ENCODE peak calls at places on chromosomes 7 and 10, in four cellular contexts. P is left ventricle myocardium inferior, D is right lobe of liver, A is endothelial cell. C is an unnamed sample.

GRCh38 chr7:131143869-131144268 is 183.8 kb upstream of the MKLN1 start:
- DNase-seq in A (no peak), P (no peak), D (no peak), C (no peak)

GRCh38 chr7:129367700-129368388 is 66.4 kb upstream of the STRIP2 start:
- DNase-seq in P (peak; percentile 58), A (peak; percentile 75), D (peak; percentile 70), C (peak; percentile 74)

GRCh38 chr7:143934526-143935340 is at the start of gene OR2F2:
- DNase-seq in A (no peak), P (no peak), D (no peak), C (no peak)

GRCh38 chr10:119701861-119702260 is 24.0 kb upstream of the INPP5F start:
- DNase-seq in A (no peak), P (no peak), D (no peak), C (no peak)

GRCh38 chr7:32043688-32044087 is 26.5 kb downstream of the PDE1C start:
- DNase-seq in D (no peak), A (no peak), P (no peak), C (no peak)

GRCh38 chr10:113053881-113054280 is 103.8 kb downstream of the TCF7L2 start:
- DNase-seq in D (no peak), P (no peak), A (peak; percentile 55), C (no peak)

GRCh38 chr7:2570021-2570420 is 11.2 kb downstream of the IQCE start:
- DNase-seq in A (no peak), P (no peak), D (peak; percentile 38), C (no peak)

GRCh38 chr7:31104361-31105255 is 52.5 kb downstream of the ADCYAP1R1 start:
- DNase-seq in A (no peak), D (no peak), P (no peak), C (no peak)

GRCh38 chr10:132164801-132165278 is 21.9 kb upstream of the DPYSL4 start:
- DNase-seq in P (no peak), A (no peak), D (peak; percentile 48), C (no peak)

DNA sequence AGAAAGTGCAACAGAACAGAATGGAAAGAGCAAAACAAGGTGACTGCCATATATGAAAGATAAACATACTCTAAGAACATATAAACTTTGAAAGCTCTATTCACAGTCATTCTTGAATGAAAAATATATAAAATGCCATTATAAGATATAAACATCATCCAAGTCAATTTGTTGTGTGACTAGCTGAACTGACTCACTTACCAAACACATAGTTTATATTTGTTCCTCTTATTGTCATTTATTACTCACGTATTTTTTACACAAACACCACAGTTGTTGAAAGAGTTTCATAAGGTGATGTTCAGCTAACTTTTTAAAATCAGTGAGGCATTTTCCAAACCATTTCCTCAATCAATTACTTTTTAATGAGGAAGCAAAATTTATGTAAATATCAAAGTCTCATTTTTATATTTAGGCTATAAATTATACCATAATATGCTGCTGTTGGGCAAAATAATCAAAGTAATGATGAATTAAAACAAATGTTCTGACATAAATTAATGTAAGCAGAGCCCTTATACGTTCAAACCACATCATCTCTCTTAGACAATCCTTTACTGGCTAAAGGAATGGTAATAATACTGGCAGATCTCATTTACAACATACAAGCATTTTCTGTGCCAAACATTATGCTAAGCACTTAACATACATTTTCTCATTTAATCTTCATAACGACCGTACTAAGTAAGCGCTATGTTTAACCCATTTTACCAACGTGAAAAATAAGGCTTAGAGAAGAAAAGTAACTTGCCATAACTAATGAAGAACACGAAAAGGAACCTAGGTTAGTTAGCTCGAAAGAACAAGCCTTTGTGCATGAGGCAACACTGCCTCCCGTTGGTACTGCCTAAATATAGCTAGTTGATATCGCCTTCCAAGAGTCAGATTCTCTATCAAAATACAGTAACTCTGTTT is 7.3 kb downstream of the LRRN3 start:
- DNase-seq in P (peak; percentile 17), D (no peak), A (peak; percentile 33), C (no peak)
- TF ChIP-seq CTCF in P (peak; percentile 81), D (peak; percentile 67), A (no peak), C (peak; percentile 73)

DNA sequence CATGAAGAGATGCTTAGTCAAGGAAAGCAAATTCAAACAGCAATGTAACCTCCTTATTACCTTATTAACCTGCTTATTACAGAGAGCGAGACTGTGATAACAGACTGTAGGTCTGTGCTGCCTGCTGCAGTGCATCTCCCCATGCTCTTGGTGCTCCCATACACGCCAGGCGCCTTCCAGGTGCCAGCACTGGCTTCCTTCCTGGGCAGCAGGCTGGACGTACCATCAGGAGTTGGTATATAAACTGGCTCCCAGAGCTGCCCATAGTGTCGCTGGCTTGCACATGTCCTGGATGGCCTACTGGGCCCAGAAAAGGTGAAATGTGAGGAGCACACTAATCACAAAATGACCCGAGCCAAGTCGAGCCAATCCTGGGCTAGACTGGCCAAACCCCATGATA is 13.5 kb downstream of the ATP6V0E2 start:
- DNase-seq in D (no peak), A (no peak), P (no peak), C (no peak)
- TF ChIP-seq CTCF in D (no peak), A (no peak), P (no peak), C (no peak)

DNA sequence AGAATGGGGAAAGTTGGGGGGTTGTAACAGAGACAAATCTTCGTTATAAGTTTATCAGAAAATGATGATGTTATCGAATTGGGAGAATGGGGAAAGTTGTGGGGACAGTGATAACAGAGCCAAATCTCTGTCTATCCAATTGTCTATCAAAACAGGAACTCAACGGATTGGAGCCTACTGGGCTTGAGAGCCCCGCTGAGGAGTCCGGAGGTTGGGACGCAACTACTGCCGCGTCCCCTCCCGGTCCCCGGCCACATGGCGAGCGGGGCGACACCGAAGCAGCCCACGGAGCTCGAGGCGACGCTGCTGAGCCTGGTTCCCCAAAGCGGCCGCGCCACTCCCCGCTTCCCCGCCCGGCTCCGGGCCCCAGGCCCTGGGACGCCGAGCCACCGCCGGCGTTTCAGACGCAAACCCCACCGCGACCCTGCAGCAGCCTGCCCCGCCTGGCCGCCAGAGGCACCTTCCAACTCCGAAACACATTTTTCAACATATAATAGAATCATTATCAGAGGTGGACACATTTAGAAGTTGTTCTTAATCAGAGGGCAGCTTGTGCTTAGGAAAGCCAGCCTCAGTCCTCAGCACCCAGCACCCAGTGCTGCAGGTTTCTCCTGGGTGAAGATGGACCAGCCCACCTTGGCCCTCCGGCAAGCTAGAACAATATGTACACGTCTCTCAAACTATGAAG is 13.8 kb upstream of the RALA start:
- DNase-seq in A (peak; percentile 55), P (peak; percentile 33), D (no peak), C (peak; percentile 26)
- TF ChIP-seq CTCF in A (no peak), P (peak; percentile 33), D (no peak), C (peak; percentile 38)

DNA sequence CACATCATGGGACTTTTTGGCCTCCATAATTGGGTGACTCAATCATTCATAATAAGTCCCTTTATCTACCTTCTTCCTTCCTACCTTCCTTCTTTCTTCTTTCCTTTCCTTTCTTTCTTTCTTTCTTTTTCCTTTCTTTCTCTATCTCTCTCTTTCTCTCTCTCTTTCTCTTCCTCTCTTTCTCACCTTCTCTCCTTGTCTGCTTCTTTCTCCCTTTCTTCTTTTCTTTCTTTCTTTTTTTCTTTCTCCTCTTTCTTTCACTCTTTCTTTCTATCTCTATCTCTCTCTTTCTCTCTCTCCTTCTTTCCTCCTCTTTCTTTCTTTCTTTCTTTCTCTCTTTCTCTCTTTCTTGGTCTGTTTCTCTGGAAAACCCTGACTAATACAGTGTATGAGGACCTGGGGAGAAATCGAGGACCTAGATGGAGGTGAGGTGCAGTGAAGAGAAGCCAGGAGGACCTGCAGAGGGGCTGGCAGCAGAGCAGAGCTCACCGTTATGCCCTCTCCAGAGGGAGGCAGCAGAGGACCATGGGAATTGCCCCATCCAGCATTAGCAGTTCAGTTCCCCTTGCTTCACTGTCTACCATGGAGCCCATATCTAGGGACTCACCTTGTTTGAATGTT is 52.7 kb upstream of the BTRC start:
- DNase-seq in A (peak; percentile 69), D (peak; percentile 67), P (no peak), C (no peak)
- TF ChIP-seq CTCF in A (peak; percentile 22), D (peak; percentile 52), P (peak; percentile 68), C (peak; percentile 56)

GRCh38 chr7:151469281-151469680 is 29.3 kb upstream of the CRYGN start:
- DNase-seq in D (no peak), A (no peak), P (no peak), C (no peak)
- TF ChIP-seq CTCF in D (no peak), A (no peak), P (no peak), C (no peak)

GRCh38 chr10:6088721-6089333 is at the start of gene RBM17:
- DNase-seq in D (peak; percentile 96), P (peak; percentile 95), A (peak; percentile 95), C (peak; percentile 99)
- TF ChIP-seq CTCF in D (peak; percentile 100), P (peak; percentile 100), A (peak; percentile 100), C (peak; percentile 100)

DNA sequence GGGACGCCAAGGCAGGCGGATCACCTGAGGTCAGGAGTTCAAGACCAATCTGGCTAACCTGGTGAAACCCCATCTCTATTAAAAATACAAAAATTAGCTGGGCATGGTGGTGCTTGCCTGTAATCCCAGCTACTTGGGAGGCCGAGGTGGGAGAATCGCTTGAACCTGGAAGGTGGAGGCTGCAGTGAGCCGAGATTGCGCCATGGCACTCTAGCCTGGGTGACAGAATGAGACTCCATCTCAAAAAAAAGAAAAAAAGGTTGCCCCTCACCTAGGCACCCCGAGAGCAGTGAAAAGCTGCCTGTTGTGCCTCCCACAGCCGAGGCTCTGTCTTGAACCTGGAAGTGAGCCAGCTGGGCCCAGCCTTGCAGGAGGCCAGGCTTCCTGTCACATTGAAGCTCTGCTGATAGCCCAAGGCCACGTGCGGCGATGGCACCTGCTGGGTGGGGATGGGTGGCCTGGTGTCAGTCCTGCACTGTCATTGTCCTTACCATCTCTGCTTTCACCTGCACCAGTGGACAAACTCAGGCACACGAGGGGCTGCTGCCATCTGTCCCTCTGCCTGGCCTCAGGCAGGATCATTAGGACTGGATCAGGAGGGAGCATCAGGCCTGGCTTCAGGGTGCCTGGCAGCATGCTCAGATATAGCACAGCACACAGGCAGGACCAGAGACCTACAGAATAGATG is 37.8 kb downstream of the DNAJB12 start:
- DNase-seq in D (peak; percentile 91), A (no peak), P (peak; percentile 73), C (no peak)
- TF ChIP-seq CTCF in D (no peak), A (no peak), P (no peak), C (no peak)

GRCh38 chr10:71623098-71623985 is 96.2 kb downstream of the C10orf105 start:
- DNase-seq in D (peak; percentile 44), P (no peak), A (peak; percentile 46), C (peak; percentile 28)
- TF ChIP-seq CTCF in D (no peak), P (peak; percentile 40), A (no peak), C (peak; percentile 45)

DNA sequence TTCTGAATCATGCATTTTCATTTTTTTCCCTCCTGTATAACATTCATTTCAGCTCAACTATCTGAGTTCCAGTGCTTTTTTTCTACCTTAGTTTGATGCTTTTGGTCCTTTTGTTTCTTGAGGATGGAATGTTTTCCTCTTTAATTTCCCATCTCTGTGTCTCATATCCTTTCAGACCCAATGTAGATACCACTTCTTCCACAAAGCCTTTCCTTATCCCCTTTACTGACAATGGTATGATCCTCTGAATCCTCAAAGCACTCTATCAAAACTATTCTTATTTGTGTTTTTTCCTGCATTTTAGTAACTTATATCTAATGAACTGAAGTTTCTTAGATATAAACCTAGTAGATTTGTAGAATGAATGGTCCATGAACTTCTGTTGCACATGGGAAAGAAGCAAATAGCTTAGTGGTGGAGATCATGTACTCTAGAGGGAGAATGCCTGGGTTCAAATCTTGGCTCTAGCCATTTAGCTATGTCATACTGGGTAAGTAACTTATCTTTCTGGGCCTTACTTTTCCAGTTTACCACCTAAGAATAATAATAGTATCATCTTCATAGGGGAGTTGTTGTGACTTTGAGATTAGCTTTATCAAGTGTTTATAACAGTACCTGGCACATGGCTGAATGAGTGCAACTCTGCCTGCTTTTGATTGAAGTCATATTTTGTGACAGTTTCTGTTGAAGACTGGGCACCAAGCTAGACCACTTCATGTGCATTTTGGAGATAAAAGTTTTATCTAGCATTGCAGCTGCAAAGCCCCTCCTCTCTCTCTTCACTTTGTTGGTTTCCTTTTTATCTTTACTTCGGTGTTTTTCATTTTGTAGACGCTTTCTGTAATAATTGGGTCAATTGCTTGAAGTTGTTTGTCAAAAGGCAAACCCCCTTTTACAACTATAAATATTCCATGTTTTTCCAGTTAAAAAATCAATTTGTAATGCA is 18.5 kb downstream of the STAM start:
- DNase-seq in D (no peak), P (no peak), A (no peak), C (no peak)
- TF ChIP-seq CTCF in D (no peak), P (no peak), A (no peak), C (no peak)